ENCODE peak calls at places on chromosomes 5 and 9, in six cellular contexts. T is lung, A is testis, Q is heart left ventricle, F is dorsolateral prefrontal cortex, E is K562. M is an unnamed sample.

GRCh38 chr5:172361566-172362238 is 78.1 kb upstream of the UBTD2 start:
- DNase-seq in T (no peak), A (no peak), Q (no peak), F (no peak), E (no peak), M (peak; percentile 100)

GRCh38 chr9:111632695-111633388 is 1.7 kb downstream of the DNAJC25 start:
- DNase-seq in T (no peak), A (no peak), Q (no peak), F (no peak), E (no peak), M (no peak)

GRCh38 chr9:136614372-136614922 is 48.3 kb upstream of the EGFL7 start:
- DNase-seq in T (no peak), A (no peak), Q (peak; percentile 83), F (no peak), E (peak; percentile 87), M (no peak)

GRCh38 chr5:161719157-161719556 is 33.6 kb downstream of the GABRA6 start:
- DNase-seq in T (no peak), A (no peak), Q (no peak), F (no peak), E (no peak), M (no peak)

GRCh38 chr9:96813607-96814006 is 35.7 kb upstream of the ZNF510 start:
- DNase-seq in T (no peak), A (no peak), Q (no peak), F (no peak), E (no peak), M (no peak)

GRCh38 chr5:33701251-33701650 is 190.5 kb downstream of the ADAMTS12 start:
- DNase-seq in T (no peak), A (no peak), Q (no peak), F (no peak), E (no peak), M (no peak)

GRCh38 chr9:136088939-136089696 is 6.0 kb downstream of the NACC2 start:
- DNase-seq in T (no peak), A (no peak), Q (no peak), F (peak; percentile 48), E (peak; percentile 15), M (no peak)

GRCh38 chr9:18490591-18491370 is 16.8 kb downstream of the ADAMTSL1 start:
- DNase-seq in T (no peak), A (no peak), Q (peak; percentile 41), F (no peak), E (no peak), M (peak; percentile 89)

DNA sequence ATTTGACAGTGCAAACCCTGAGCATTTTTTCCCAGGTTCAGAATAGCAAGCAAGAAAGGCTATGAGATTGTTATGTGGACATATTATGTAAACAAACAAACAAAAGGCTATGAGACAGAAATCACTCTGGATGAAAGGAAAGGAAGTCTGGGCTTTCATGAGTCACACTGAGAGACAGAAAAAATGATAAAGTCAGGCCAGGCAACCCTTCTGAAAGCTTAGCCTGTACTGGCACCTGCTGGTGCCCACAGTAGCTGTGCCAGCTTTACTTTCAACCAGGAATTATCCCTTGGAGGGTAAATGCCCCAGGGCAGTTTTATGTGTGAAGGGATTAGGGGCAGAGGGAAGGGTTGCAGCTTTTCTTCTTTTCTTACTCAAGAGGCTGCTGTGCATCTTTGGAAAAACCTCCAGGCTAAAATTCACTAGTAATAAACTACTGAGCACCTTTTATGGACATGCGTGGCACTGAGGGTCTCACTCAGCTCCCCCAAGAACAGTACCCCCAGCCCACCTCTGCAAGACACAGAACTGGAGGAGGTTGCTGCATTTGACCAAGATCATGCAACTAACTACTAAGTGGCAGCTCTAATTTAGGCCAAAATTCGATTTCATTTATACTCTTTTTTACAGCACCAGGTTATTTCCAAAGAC is 41.7 kb downstream of the ACTL7B start:
- DNase-seq in T (no peak), A (no peak), Q (no peak), F (no peak), E (no peak), M (peak; percentile 81)
- TF ChIP-seq CTCF in T (no peak), A (no peak), Q (peak; percentile 55), F (peak; percentile 66), E (peak; percentile 11), M (peak; percentile 92)

GRCh38 chr5:53991942-53992341 is 318.4 kb downstream of the ARL15 start:
- DNase-seq in T (no peak), A (no peak), Q (no peak), F (no peak), E (no peak), M (peak; percentile 23)
- TF ChIP-seq CTCF in T (no peak), A (no peak), Q (peak; percentile 50), F (peak; percentile 27), E (peak; percentile 52), M (peak; percentile 22)

GRCh38 chr5:7503564-7503963 is 107.6 kb downstream of the ADCY2 start:
- DNase-seq in T (no peak), A (no peak), Q (no peak), F (no peak), E (no peak), M (no peak)

GRCh38 chr5:7495133-7495521 is 99.2 kb downstream of the ADCY2 start:
- DNase-seq in T (no peak), A (no peak), Q (no peak), F (no peak), E (no peak), M (no peak)

GRCh38 chr5:7501066-7501465 is 105.1 kb downstream of the ADCY2 start:
- DNase-seq in T (no peak), A (no peak), Q (no peak), F (no peak), E (no peak), M (no peak)
- TF ChIP-seq CTCF in T (no peak), A (no peak), Q (no peak), F (no peak), E (no peak), M (no peak)

DNA sequence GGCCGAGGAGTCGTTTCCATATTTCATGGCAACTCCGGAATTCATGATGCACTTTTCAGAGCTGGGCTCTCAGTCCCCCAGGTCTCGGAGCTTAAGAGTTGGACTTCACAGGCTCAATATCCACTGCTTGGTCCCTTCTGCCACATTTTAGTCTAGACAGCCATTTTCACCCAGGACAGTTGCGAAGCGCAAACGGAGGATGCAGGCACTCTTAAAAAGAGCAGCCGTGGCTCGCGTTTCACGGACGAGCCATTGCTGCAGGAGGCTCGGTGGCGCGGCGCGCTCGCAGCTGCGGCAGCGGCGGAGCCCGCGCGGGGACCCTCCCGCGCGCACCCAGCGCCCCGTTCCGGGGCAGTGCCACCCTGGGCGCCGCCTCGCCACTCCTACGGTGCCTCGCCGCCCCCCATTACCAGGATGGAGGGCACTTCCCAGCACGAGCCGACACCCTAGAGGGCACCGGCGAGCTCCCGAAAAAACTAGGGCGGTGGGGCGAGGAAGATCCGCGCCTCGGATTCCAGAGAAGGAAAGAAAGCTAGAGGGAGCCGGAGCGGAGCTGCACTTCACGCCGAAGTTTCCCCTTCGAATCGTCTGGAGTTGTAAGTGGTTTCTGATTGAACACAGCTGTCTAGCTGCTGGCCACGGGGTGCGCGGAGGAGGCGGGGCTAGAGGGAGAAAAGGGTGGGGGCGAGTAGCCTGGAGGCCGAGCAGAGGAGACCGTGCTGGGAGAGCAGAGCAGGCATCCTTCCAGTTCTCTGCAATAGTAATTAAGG is 140.3 kb downstream of the TSSK1B start:
- DNase-seq in T (peak; percentile 83), A (peak; percentile 90), Q (peak; percentile 95), F (peak; percentile 71), E (peak; percentile 35), M (peak; percentile 83)
- TF ChIP-seq CTCF in T (no peak), A (no peak), Q (no peak), F (peak; percentile 16), E (no peak), M (no peak)

GRCh38 chr5:956941-957729 is 51.5 kb upstream of the NKD2 start:
- DNase-seq in T (no peak), A (no peak), Q (no peak), F (no peak), E (peak; percentile 48), M (peak; percentile 74)
- TF ChIP-seq CTCF in T (no peak), A (no peak), Q (no peak), F (no peak), E (no peak), M (peak; percentile 27)

GRCh38 chr9:93591706-93592388 is 15.5 kb downstream of the PHF2 start:
- DNase-seq in T (peak; percentile 17), A (no peak), Q (no peak), F (no peak), E (no peak), M (no peak)

GRCh38 chr9:93594041-93594756 is 17.8 kb downstream of the PHF2 start:
- DNase-seq in T (peak; percentile 66), A (no peak), Q (no peak), F (no peak), E (peak; percentile 87), M (peak; percentile 64)

GRCh38 chr9:93593144-93593655 is 16.8 kb downstream of the PHF2 start:
- DNase-seq in T (no peak), A (no peak), Q (no peak), F (no peak), E (no peak), M (no peak)

GRCh38 chr9:93591301-93591700 is 14.9 kb downstream of the PHF2 start:
- DNase-seq in T (no peak), A (no peak), Q (no peak), F (no peak), E (no peak), M (no peak)

GRCh38 chr9:93592389-93593021 is 16.1 kb downstream of the PHF2 start:
- DNase-seq in T (peak; percentile 23), A (no peak), Q (no peak), F (no peak), E (peak; percentile 33), M (peak; percentile 31)
- TF ChIP-seq CTCF in T (no peak), A (peak; percentile 4), Q (peak; percentile 13), F (no peak), E (peak; percentile 48), M (peak; percentile 14)

GRCh38 chr5:55406292-55406691 is 98.5 kb downstream of the MTREX start:
- DNase-seq in T (no peak), A (no peak), Q (no peak), F (no peak), E (no peak), M (no peak)

GRCh38 chr5:55407059-55407684 is 99.4 kb downstream of the MTREX start:
- DNase-seq in T (no peak), A (no peak), Q (no peak), F (no peak), E (peak; percentile 18), M (peak; percentile 54)

GRCh38 chr5:55407984-55408383 is 100.2 kb downstream of the MTREX start:
- DNase-seq in T (no peak), A (no peak), Q (no peak), F (no peak), E (no peak), M (no peak)

GRCh38 chr5:55402199-55402598 is 94.4 kb downstream of the MTREX start:
- DNase-seq in T (no peak), A (no peak), Q (no peak), F (no peak), E (no peak), M (peak; percentile 2)
- TF ChIP-seq CTCF in T (no peak), A (no peak), Q (no peak), F (no peak), E (no peak), M (no peak)